ENCODE peak calls at places on chromosomes 7 and 10, in nine cellular contexts. N, Y, T, X, M, W, O, U and G are unnamed samples.

GRCh38 chr7:101428093-101428866 is 65.6 kb downstream of the COL26A1 start:
- DNase-seq in X (no peak), N (no peak), T (no peak), W (no peak), O (no peak), Y (no peak), U (no peak), M (no peak), G (no peak)

GRCh38 chr10:58971211-58971610 is 205.2 kb upstream of the PHYHIPL start:
- DNase-seq in X (no peak), T (no peak), Y (no peak), N (no peak), M (no peak), O (no peak), U (no peak), W (no peak), G (no peak)

GRCh38 chr7:135683609-135684008 is 21.3 kb downstream of the STMP1 start:
- DNase-seq in Y (no peak), M (no peak), O (no peak), W (no peak), T (no peak), X (no peak), U (no peak), N (peak; percentile 86), G (no peak)

GRCh38 chr7:17300012-17300411 is 1.6 kb downstream of the AHR start:
- DNase-seq in U (no peak), T (no peak), O (peak; percentile 8), X (no peak), Y (no peak), N (no peak), W (no peak), M (no peak), G (no peak)

GRCh38 chr7:45682358-45682735 is 108.2 kb downstream of the ADCY1 start:
- DNase-seq in N (no peak), O (no peak), Y (no peak), X (peak; percentile 56), T (no peak), M (no peak), W (no peak), U (no peak), G (peak; percentile 19)

GRCh38 chr7:17497549-17498193 is 199.2 kb downstream of the AHR start:
- DNase-seq in N (peak; percentile 67), W (no peak), U (no peak), Y (no peak), T (no peak), O (no peak), X (no peak), M (no peak), G (peak; percentile 39)

GRCh38 chr10:132322621-132323048 is 9.4 kb upstream of the LRRC27 start:
- DNase-seq in N (peak; percentile 14), U (no peak), X (no peak), M (peak; percentile 42), W (no peak), O (peak; percentile 35), Y (no peak), T (no peak), G (no peak)

GRCh38 chr7:99127636-99128035 is 16.3 kb downstream of the SMURF1 start:
- DNase-seq in T (no peak), N (no peak), U (no peak), Y (no peak), M (no peak), W (no peak), O (no peak), X (no peak), G (no peak)

GRCh38 chr7:87028636-87029035 is 30.8 kb downstream of the ELAPOR2 start:
- DNase-seq in M (no peak), W (no peak), N (no peak), O (no peak), T (no peak), Y (no peak), X (no peak), U (no peak), G (peak; percentile 47)

GRCh38 chr10:35910234-35910633 is 268.1 kb upstream of the FZD8 start:
- DNase-seq in W (no peak), X (no peak), T (no peak), U (no peak), O (no peak), N (peak; percentile 91), M (no peak), Y (no peak), G (no peak)

GRCh38 chr10:66931340-66931948 is 5.6 kb downstream of the LRRTM3 start:
- DNase-seq in U (peak; percentile 56), X (no peak), W (no peak), O (peak; percentile 47), N (peak; percentile 67), M (peak; percentile 20), T (peak; percentile 55), Y (no peak), G (no peak)

GRCh38 chr10:4730998-4731397 is 95.0 kb upstream of the AKR1E2 start:
- DNase-seq in N (no peak), Y (no peak), W (no peak), T (no peak), U (no peak), M (no peak), O (no peak), X (no peak), G (no peak)

GRCh38 chr10:115963848-115964247 is 309.2 kb downstream of the GFRA1 start:
- DNase-seq in Y (no peak), W (no peak), M (no peak), T (no peak), O (no peak), N (no peak), U (peak; percentile 7), X (no peak), G (peak; percentile 58)

GRCh38 chr10:61617180-61617579 is 45.5 kb upstream of the CABCOCO1 start:
- DNase-seq in T (no peak), N (no peak), O (no peak), W (no peak), M (no peak), Y (no peak), U (no peak), X (no peak), G (no peak)

GRCh38 chr7:82359426-82359825 is 84.2 kb downstream of the CACNA2D1 start:
- DNase-seq in U (no peak), W (no peak), Y (no peak), X (no peak), N (no peak), M (no peak), O (no peak), T (no peak), G (no peak)

GRCh38 chr10:129033790-129034272 is 433.2 kb upstream of the MGMT start:
- DNase-seq in U (peak; percentile 31), Y (no peak), M (no peak), T (no peak), N (no peak), X (no peak), O (no peak), W (no peak), G (peak; percentile 55)

GRCh38 chr10:6647811-6648526 is 67.9 kb upstream of the PRKCQ start:
- DNase-seq in T (peak; percentile 22), M (peak; percentile 4), W (peak; percentile 67), O (peak; percentile 24), N (peak; percentile 68), X (peak; percentile 88), U (peak; percentile 46), Y (no peak), G (peak; percentile 93)

GRCh38 chr10:122263971-122264370 is 7.1 kb upstream of the BTBD16 start:
- DNase-seq in O (no peak), U (peak; percentile 18), W (no peak), M (no peak), X (no peak), Y (no peak), T (no peak), N (peak; percentile 73), G (peak; percentile 14)

GRCh38 chr10:79145174-79145483 is 76.4 kb downstream of the ZMIZ1 start:
- DNase-seq in O (no peak), W (no peak), N (no peak), U (no peak), M (no peak), T (no peak), X (no peak), Y (no peak), G (peak; percentile 54)

GRCh38 chr7:44961844-44962482 is 16.9 kb downstream of the MYO1G start:
- DNase-seq in U (no peak), Y (no peak), X (peak; percentile 54), M (peak; percentile 4), W (no peak), T (no peak), N (no peak), O (no peak), G (no peak)

GRCh38 chr10:124740374-124741280 is 3.6 kb downstream of the FAM53B start:
- DNase-seq in N (peak; percentile 84), O (peak; percentile 84), Y (no peak), X (no peak), M (peak; percentile 84), T (no peak), U (peak; percentile 77), W (no peak), G (peak; percentile 69)

GRCh38 chr7:82740246-82740848 is 296.8 kb upstream of the CACNA2D1 start:
- DNase-seq in X (peak; percentile 74), O (peak; percentile 48), W (no peak), Y (peak; percentile 64), M (peak; percentile 32), T (peak; percentile 50), N (peak; percentile 69), U (peak; percentile 51), G (peak; percentile 85)

GRCh38 chr7:105916603-105917002 is 40.2 kb upstream of the ATXN7L1 start:
- DNase-seq in Y (no peak), X (no peak), O (no peak), W (no peak), M (no peak), N (peak; percentile 13), U (no peak), T (no peak), G (no peak)

GRCh38 chr7:90190995-90191394 is 20.5 kb upstream of the STEAP2 start:
- DNase-seq in W (no peak), Y (no peak), X (no peak), O (no peak), U (no peak), M (no peak), N (no peak), T (no peak), G (no peak)

GRCh38 chr10:77798940-77799339 is 127.6 kb downstream of the DLG5 start:
- DNase-seq in M (no peak), X (no peak), T (no peak), Y (no peak), N (no peak), W (no peak), O (no peak), U (no peak), G (no peak)

GRCh38 chr10:113610636-113611601 is 52.9 kb downstream of the NRAP start:
- DNase-seq in N (no peak), U (no peak), W (no peak), Y (no peak), M (no peak), T (no peak), O (no peak), X (peak; percentile 57), G (peak; percentile 81)

GRCh38 chr7:8131694-8132605 is 130.0 kb downstream of the ICA1 start:
- DNase-seq in U (no peak), Y (no peak), X (no peak), O (no peak), T (no peak), M (no peak), W (peak; percentile 76), N (peak; percentile 17), G (no peak)

GRCh38 chr10:26780793-26781601 is 79.8 kb downstream of the ABI1 start:
- DNase-seq in U (no peak), W (no peak), X (peak; percentile 97), O (no peak), N (peak; percentile 100), T (peak; percentile 90), M (no peak), Y (no peak), G (peak; percentile 68)

GRCh38 chr7:50754684-50755083 is 28.0 kb downstream of the GRB10 start:
- DNase-seq in M (no peak), T (no peak), O (no peak), U (no peak), W (no peak), Y (no peak), X (no peak), N (no peak), G (no peak)

GRCh38 chr7:157693071-157693520 is 356.3 kb downstream of the DNAJB6 start:
- DNase-seq in O (no peak), Y (peak; percentile 77), N (no peak), X (peak; percentile 43), M (no peak), W (no peak), U (no peak), T (no peak), G (peak; percentile 73)

GRCh38 chr7:83613232-83613631 is 35.7 kb downstream of the SEMA3E start:
- DNase-seq in T (no peak), Y (no peak), U (no peak), X (no peak), O (no peak), M (no peak), N (no peak), W (no peak), G (no peak)